ENCODE peak calls at places on chromosomes 1 and 21, in four cellular contexts. F, C, P and R are unnamed samples.

GRCh38 chr1:19974822-19975416 is 4.5 kb downstream of the PLA2G2A start:
- DNase-seq in P (peak), C (no peak), F (peak), R (no peak)

GRCh38 chr21:42461881-42462877 is 33.8 kb downstream of the RSPH1 start:
- DNase-seq in P (no peak), F (no peak), C (no peak), R (no peak)

GRCh38 chr1:224617410-224618361 is 1.6 kb downstream of the CNIH3 start:
- DNase-seq in C (no peak), P (no peak), F (no peak), R (no peak)

GRCh38 chr1:241447056-241447649 is 72.4 kb downstream of the FH start:
- DNase-seq in P (no peak), C (no peak), F (no peak), R (no peak)

GRCh38 chr1:93670141-93670540 is 11.5 kb downstream of the BCAR3 start:
- DNase-seq in P (no peak), F (no peak), C (peak), R (peak)

GRCh38 chr1:22808846-22809501 is 98.3 kb downstream of the EPHB2 start:
- DNase-seq in C (no peak), P (no peak), F (no peak), R (peak)

GRCh38 chr1:17633654-17634053 is 94.2 kb downstream of the ARHGEF10L start:
- DNase-seq in F (no peak), C (no peak), P (no peak), R (no peak)

GRCh38 chr1:46405724-46406123 is 11.6 kb downstream of the FAAH start:
- DNase-seq in P (no peak), C (no peak), F (no peak), R (no peak)

GRCh38 chr1:6634278-6635052 is 9.8 kb downstream of the THAP3 start:
- DNase-seq in C (peak), F (no peak), P (peak), R (peak)

GRCh38 chr1:62295921-62296451 is 23.2 kb downstream of the KANK4 start:
- DNase-seq in C (peak), F (no peak), P (no peak), R (no peak)

GRCh38 chr1:229037806-229038405 is 233.0 kb upstream of the RAB4A start:
- DNase-seq in F (no peak), C (no peak), P (no peak), R (no peak)

GRCh38 chr1:2113620-2114135 is 63.5 kb downstream of the PRKCZ start:
- DNase-seq in P (no peak), F (no peak), C (no peak), R (peak)

GRCh38 chr1:161908264-161908663 is 115.4 kb downstream of the OLFML2B start:
- DNase-seq in C (no peak), P (no peak), F (no peak), R (no peak)

GRCh38 chr21:46570631-46571030 is 34.3 kb downstream of the S100B start:
- DNase-seq in F (no peak), C (no peak), P (no peak), R (no peak)

GRCh38 chr21:41817228-41817627 is 50.4 kb upstream of the RIPK4 start:
- DNase-seq in P (peak), F (no peak), C (peak), R (no peak)

GRCh38 chr1:224736619-224737352 is 120.7 kb downstream of the CNIH3 start:
- DNase-seq in C (no peak), F (no peak), P (peak), R (peak)

GRCh38 chr1:245589827-245590421 is 435.1 kb downstream of the KIF26B start:
- DNase-seq in P (no peak), F (no peak), C (no peak), R (no peak)

GRCh38 chr1:115544131-115544530 is 97.6 kb upstream of the VANGL1 start:
- DNase-seq in F (no peak), P (no peak), C (no peak), R (no peak)

GRCh38 chr1:198158766-198159589 is 2.2 kb downstream of the NEK7 start:
- DNase-seq in F (no peak), P (peak), C (peak), R (peak)

GRCh38 chr1:9798236-9799130 is 25.3 kb downstream of the CLSTN1 start:
- DNase-seq in P (no peak), F (no peak), C (no peak), R (no peak)

GRCh38 chr21:38958940-38959685 is 153.4 kb downstream of the ETS2 start:
- DNase-seq in F (no peak), P (no peak), C (peak), R (no peak)